ENCODE peak calls at places on chromosome 7, in four cellular contexts. I is ureter, K is ACHN, N is cardiac muscle cell. A is an unnamed sample.

GRCh38 chr7:95264225-95264927 is 60.0 kb downstream of the PON1 start:
- DNase-seq in I (no peak), K (no peak), N (no peak), A (no peak)

GRCh38 chr7:124635416-124635815 is 130.2 kb downstream of the GPR37 start:
- DNase-seq in K (no peak), N (no peak), I (no peak), A (no peak)

GRCh38 chr7:138247568-138248328 is 171.5 kb downstream of the AKR1D1 start:
- DNase-seq in K (no peak), I (no peak), N (no peak), A (no peak)

GRCh38 chr7:99990417-99990816 is 14.6 kb upstream of the AZGP1 start:
- DNase-seq in I (no peak), K (no peak), N (no peak), A (no peak)

GRCh38 chr7:155282671-155283070 is 15.0 kb upstream of the INSIG1 start:
- DNase-seq in K (no peak), N (no peak), I (no peak), A (no peak)

GRCh38 chr7:69699949-69700715 is 101.9 kb downstream of the AUTS2 start:
- DNase-seq in I (no peak), K (no peak), N (no peak), A (no peak)

GRCh38 chr7:97733276-97734206 is 1.7 kb downstream of the TAC1 start:
- DNase-seq in I (no peak), N (peak), K (no peak), A (no peak)

GRCh38 chr7:135164357-135165021 is 6.0 kb downstream of the CYREN start:
- DNase-seq in K (no peak), I (no peak), N (no peak), A (no peak)

GRCh38 chr7:100087055-100087750 is 1.6 kb upstream of the COPS6 start:
- DNase-seq in I (no peak), N (no peak), K (peak), A (peak)

GRCh38 chr7:50512384-50512783 is 52.8 kb downstream of the DDC start:
- DNase-seq in N (no peak), K (no peak), I (no peak), A (no peak)

GRCh38 chr7:141646826-141647480 is 55.0 kb downstream of the DENND11 start:
- DNase-seq in N (no peak), I (no peak), K (no peak), A (no peak)

GRCh38 chr7:10952588-10952987 is 21.1 kb upstream of the PHF14 start:
- DNase-seq in I (no peak), N (no peak), K (no peak), A (no peak)

GRCh38 chr7:156145996-156146395 is 333.7 kb upstream of the SHH start:
- DNase-seq in I (no peak), K (no peak), N (no peak), A (no peak)

GRCh38 chr7:82235710-82236109 is 207.9 kb downstream of the CACNA2D1 start:
- DNase-seq in N (no peak), I (no peak), K (no peak), A (peak)

GRCh38 chr7:121475806-121476205 is 79.7 kb upstream of the FAM3C start:
- DNase-seq in K (no peak), I (no peak), N (no peak), A (no peak)

GRCh38 chr7:6294839-6295238 is 22.4 kb upstream of the CYTH3 start:
- DNase-seq in I (no peak), N (no peak), K (no peak), A (no peak)

GRCh38 chr7:40604601-40605438 is 470.0 kb downstream of the SUGCT start:
- DNase-seq in K (peak), I (peak), N (peak), A (no peak)

GRCh38 chr7:16268821-16269768 is 152.2 kb downstream of the CRPPA start:
- DNase-seq in K (peak), N (peak), I (no peak), A (peak)

GRCh38 chr7:150388709-150389531 is 9.8 kb downstream of the ZNF775 start:
- DNase-seq in K (no peak), N (peak), I (no peak), A (no peak)

GRCh38 chr7:1312098-1313070 is 79.7 kb downstream of the UNCX start:
- DNase-seq in K (no peak), I (no peak), N (no peak), A (peak)

GRCh38 chr7:29214056-29214455 is 19.5 kb downstream of the CHN2 start:
- DNase-seq in N (no peak), I (no peak), K (no peak), A (no peak)

GRCh38 chr7:44720301-44720700 is 28.3 kb upstream of the ZMIZ2 start:
- DNase-seq in K (no peak), I (no peak), N (no peak), A (no peak)

GRCh38 chr7:140375808-140376730 is 22.3 kb downstream of the SLC37A3 start:
- DNase-seq in K (no peak), I (no peak), N (no peak), A (no peak)

GRCh38 chr7:154372106-154372505 is 319.9 kb downstream of the DPP6 start:
- DNase-seq in N (no peak), K (no peak), I (no peak), A (no peak)

GRCh38 chr7:27235387-27236052 is 7.1 kb upstream of the EVX1 start:
- DNase-seq in K (peak), N (peak), I (peak), A (peak)

GRCh38 chr7:512541-513311 is 6.9 kb downstream of the PDGFA start:
- DNase-seq in K (no peak), I (no peak), N (peak), A (peak)

GRCh38 chr7:117873056-117873932 is at the start of gene CTTNBP2:
- DNase-seq in I (peak), K (peak), N (peak), A (peak)

GRCh38 chr7:149837620-149838223 is 453 bp upstream of the ZNF862 start:
- DNase-seq in K (no peak), N (no peak), I (no peak), A (no peak)

GRCh38 chr7:127967276-127967675 is 64.0 kb downstream of the LRRC4 start:
- DNase-seq in K (no peak), I (no peak), N (no peak), A (no peak)

GRCh38 chr7:102872460-102872859 is 40.3 kb upstream of the LRRC17 start:
- DNase-seq in N (no peak), I (no peak), K (peak), A (peak)

GRCh38 chr7:118094044-118094443 is 89.9 kb upstream of the LSM8 start:
- DNase-seq in K (no peak), N (no peak), I (no peak), A (no peak)

GRCh38 chr7:129610709-129611245 is 743 bp upstream of the NRF1 start:
- DNase-seq in N (no peak), K (peak), I (no peak), A (no peak)

GRCh38 chr7:33233659-33234058 is 104.3 kb downstream of the BBS9 start:
- DNase-seq in K (no peak), N (no peak), I (no peak), A (no peak)

GRCh38 chr7:25694690-25695089 is 457.3 kb upstream of the NFE2L3 start:
- DNase-seq in I (no peak), N (no peak), K (no peak), A (no peak)